ENCODE peak calls at places on chromosomes 5 and 9, in seven cellular contexts. N, Q, W, C, H, P and X are unnamed samples.
A peak's percentile ranks its signal among the peaks of the same experiment; 100 is the strongest.

GRCh38 chr5:2738156-2738699 is 13.2 kb downstream of the IRX2 start:
- DNase-seq in W (no peak), P (no peak), N (no peak), Q (no peak), H (no peak), C (no peak), X (no peak)

GRCh38 chr5:74240783-74241750 is 399.5 kb downstream of the ENC1 start:
- DNase-seq in P (no peak), C (no peak), W (no peak), H (no peak), N (no peak), Q (no peak), X (peak; percentile 42)

GRCh38 chr9:20032413-20033006 is 243.7 kb upstream of the SLC24A2 start:
- DNase-seq in C (no peak), H (no peak), N (no peak), Q (no peak), P (no peak), W (no peak), X (no peak)

GRCh38 chr9:137441289-137441934 is at the start of gene ENTPD8:
- DNase-seq in P (no peak), N (no peak), W (peak; percentile 89), C (peak; percentile 87), H (peak; percentile 79), Q (peak; percentile 93), X (peak; percentile 79)

GRCh38 chr5:106755789-106756188 is 914.9 kb downstream of the EFNA5 start:
- DNase-seq in P (no peak), W (no peak), H (no peak), C (no peak), Q (no peak), N (no peak), X (no peak)

GRCh38 chr5:146890733-146891440 is 12.3 kb upstream of the PPP2R2B start:
- DNase-seq in W (no peak), C (no peak), H (no peak), N (no peak), Q (no peak), P (no peak), X (no peak)

GRCh38 chr5:102865171-102865509 is 110.0 kb downstream of the PAM start:
- DNase-seq in H (no peak), N (peak; percentile 49), Q (no peak), P (no peak), W (no peak), C (no peak), X (no peak)

GRCh38 chr5:162939962-162940361 is 497.4 kb upstream of the CCNG1 start:
- DNase-seq in W (no peak), H (no peak), N (no peak), P (no peak), Q (no peak), C (no peak), X (no peak)

GRCh38 chr5:763998-764781 is 20.3 kb downstream of the ZDHHC11B start:
- DNase-seq in W (peak; percentile 31), Q (no peak), P (no peak), H (no peak), N (no peak), C (no peak), X (no peak)

GRCh38 chr5:135220394-135221186 is 178.4 kb downstream of the MACROH2A1 start:
- DNase-seq in C (no peak), Q (peak; percentile 24), N (no peak), P (no peak), H (no peak), W (no peak), X (no peak)

GRCh38 chr5:14417792-14418765 is 163.5 kb upstream of the OTULINL start:
- DNase-seq in N (no peak), H (no peak), P (no peak), W (peak; percentile 62), Q (no peak), C (no peak), X (no peak)

GRCh38 chr9:18526686-18527085 is 52.7 kb downstream of the ADAMTSL1 start:
- DNase-seq in N (no peak), P (no peak), C (no peak), W (no peak), H (no peak), Q (no peak), X (no peak)

GRCh38 chr9:71744754-71745521 is 23.4 kb downstream of the CEMIP2 start:
- DNase-seq in P (no peak), Q (no peak), C (no peak), H (no peak), W (no peak), N (no peak), X (no peak)

GRCh38 chr9:110446171-110446570 is 108.5 kb upstream of the TXNDC8 start:
- DNase-seq in C (no peak), W (no peak), P (no peak), N (no peak), H (no peak), Q (no peak), X (no peak)
- TF ChIP-seq JUND in C (no peak), W (no peak), P (no peak), N (no peak), H (no peak), Q (no peak), X (no peak)

DNA sequence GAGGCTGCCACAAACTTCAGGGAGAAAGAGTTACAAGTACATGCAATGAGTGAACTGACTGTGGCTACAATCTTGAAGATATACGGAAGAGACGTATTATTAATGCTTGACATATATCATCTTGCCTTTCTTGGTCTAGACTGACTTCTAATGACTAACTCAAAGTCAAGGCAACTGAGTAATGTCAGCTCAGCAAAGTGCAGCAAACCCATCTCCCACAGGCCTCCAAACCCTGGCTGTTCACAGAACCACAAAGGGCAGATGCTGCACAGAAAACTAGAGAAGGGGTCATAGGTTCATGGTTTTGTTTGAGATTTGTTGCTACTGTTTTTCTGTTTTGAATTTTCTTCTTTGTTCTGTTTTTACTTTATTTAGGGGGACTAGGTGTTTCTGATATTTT is 21.0 kb downstream of the IL7R start:
- DNase-seq in H (no peak), W (no peak), Q (no peak), C (no peak), N (no peak), P (no peak), X (no peak)
- TF ChIP-seq JUND in H (no peak), W (no peak), Q (no peak), C (no peak), N (no peak), P (no peak), X (no peak)

GRCh38 chr9:35574578-35575104 is 30.4 kb upstream of the TESK1 start:
- DNase-seq in W (no peak), C (no peak), Q (no peak), H (no peak), P (no peak), N (no peak), X (no peak)

GRCh38 chr9:35577486-35577885 is 27.6 kb upstream of the TESK1 start:
- DNase-seq in H (no peak), P (no peak), C (no peak), Q (no peak), N (no peak), W (no peak), X (no peak)

GRCh38 chr9:35575478-35575877 is 29.6 kb upstream of the TESK1 start:
- DNase-seq in N (no peak), Q (no peak), C (no peak), H (no peak), P (no peak), W (no peak), X (no peak)

DNA sequence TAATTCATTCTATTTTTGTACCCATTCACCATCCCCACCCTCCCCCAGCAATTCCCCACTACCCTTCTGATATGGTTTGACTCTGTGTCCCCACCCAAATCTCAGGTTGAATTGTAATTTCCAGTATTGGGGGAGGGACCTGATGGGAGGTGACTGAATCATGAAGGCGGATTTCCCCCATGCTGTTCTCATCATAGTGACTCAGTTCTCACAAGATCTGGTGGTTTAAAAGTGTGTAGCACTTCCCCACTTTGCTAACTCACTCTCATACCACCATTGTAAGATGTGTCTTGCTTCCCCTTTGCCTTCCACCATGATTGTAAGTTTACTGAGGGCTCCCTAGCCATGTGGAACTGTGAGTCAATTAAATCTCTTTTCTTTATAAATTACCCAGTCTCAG is 25.9 kb upstream of the TESK1 start:
- DNase-seq in P (peak; percentile 35), C (no peak), H (no peak), Q (no peak), N (no peak), W (no peak), X (no peak)
- TF ChIP-seq JUND in P (no peak), C (no peak), H (no peak), Q (no peak), N (no peak), W (no peak), X (no peak)

GRCh38 chr5:34914671-34915138 is 599 bp downstream of the RAD1 start:
- DNase-seq in N (no peak), W (no peak), P (no peak), C (no peak), Q (peak; percentile 54), H (peak; percentile 47), X (no peak)
- TF ChIP-seq JUND in N (no peak), W (no peak), P (no peak), C (no peak), Q (no peak), H (peak; percentile 22), X (no peak)